ENCODE peak calls at places on chromosome 10, in five cellular contexts. S is sigmoid colon, F is heart left ventricle, U is HCT116, H is A549. W is an unnamed sample.

GRCh38 chr10:22599048-22599561 is 115.3 kb downstream of the PIP4K2A start:
- DNase-seq in F (no peak), H (peak), S (no peak), U (no peak), W (peak)

GRCh38 chr10:120431356-120431755 is 25.7 kb upstream of the PLPP4 start:
- DNase-seq in U (no peak), F (no peak), S (no peak), H (no peak), W (no peak)

GRCh38 chr10:93063217-93063976 is 2.8 kb downstream of the CYP26C1 start:
- DNase-seq in F (no peak), U (no peak), H (no peak), S (no peak), W (no peak)

GRCh38 chr10:132408823-132409666 is 12.0 kb downstream of the PWWP2B start:
- DNase-seq in S (no peak), F (no peak), H (no peak), U (no peak), W (no peak)

GRCh38 chr10:12869427-12869826 is 132.1 kb downstream of the CCDC3 start:
- DNase-seq in S (no peak), U (no peak), F (no peak), H (no peak), W (no peak)

GRCh38 chr10:117927334-117927733 is 119.4 kb downstream of the RAB11FIP2 start:
- DNase-seq in S (no peak), F (no peak), U (no peak), H (no peak), W (no peak)

GRCh38 chr10:84654671-84655070 is 326.3 kb downstream of the CCSER2 start:
- DNase-seq in S (no peak), F (no peak), H (no peak), U (no peak), W (no peak)

GRCh38 chr10:92689663-92690210 is at the start of gene HHEX:
- DNase-seq in H (peak), F (peak), U (peak), S (peak), W (no peak)

GRCh38 chr10:121322046-121322445 is 276.2 kb downstream of the FGFR2 start:
- DNase-seq in H (no peak), F (no peak), U (no peak), S (no peak), W (no peak)

GRCh38 chr10:122044713-122045112 is 55.8 kb downstream of the TACC2 start:
- DNase-seq in H (no peak), S (peak), U (no peak), F (no peak), W (no peak)

GRCh38 chr10:116274141-116274861 is 1.3 kb upstream of the GFRA1 start:
- DNase-seq in H (peak), U (no peak), S (no peak), F (no peak), W (no peak)

GRCh38 chr10:47098964-47099363 is 187.7 kb downstream of the PTPN20 start:
- DNase-seq in H (no peak), U (no peak), S (no peak), F (no peak), W (no peak)

GRCh38 chr10:26508016-26508415 is 69.9 kb downstream of the APBB1IP start:
- DNase-seq in U (no peak), F (no peak), S (no peak), H (no peak), W (no peak)

GRCh38 chr10:76327441-76327840 is 896.0 kb downstream of the LRMDA start:
- DNase-seq in F (no peak), U (no peak), H (no peak), S (no peak), W (no peak)

GRCh38 chr10:60937784-60938654 is 6.0 kb downstream of the RHOBTB1 start:
- DNase-seq in F (no peak), H (no peak), U (no peak), S (no peak), W (no peak)

GRCh38 chr10:43407148-43407575 is 1.8 kb downstream of the HNRNPF start:
- DNase-seq in F (peak), S (peak), H (no peak), U (no peak), W (no peak)

GRCh38 chr10:82811621-82812020 is 936.6 kb downstream of the NRG3 start:
- DNase-seq in U (no peak), S (no peak), H (no peak), F (no peak), W (no peak)

GRCh38 chr10:89431977-89432376 is 17.6 kb downstream of the IFIT5 start:
- DNase-seq in U (no peak), F (no peak), S (no peak), H (no peak), W (peak)

GRCh38 chr10:89426230-89426868 is 12.0 kb downstream of the IFIT5 start:
- DNase-seq in U (no peak), F (no peak), S (no peak), H (peak), W (peak)

GRCh38 chr10:89428873-89429272 is 14.5 kb downstream of the IFIT5 start:
- DNase-seq in F (no peak), U (no peak), S (no peak), H (no peak), W (no peak)

GRCh38 chr10:89425000-89425399 is 10.6 kb downstream of the IFIT5 start:
- DNase-seq in S (no peak), H (no peak), F (no peak), U (no peak), W (no peak)

GRCh38 chr10:89427629-89428028 is 13.3 kb downstream of the IFIT5 start:
- DNase-seq in H (no peak), S (no peak), U (no peak), F (no peak), W (peak)
- TF ChIP-seq POLR2A in H (no peak), S (no peak), U (no peak), F (no peak), W (no peak)

DNA sequence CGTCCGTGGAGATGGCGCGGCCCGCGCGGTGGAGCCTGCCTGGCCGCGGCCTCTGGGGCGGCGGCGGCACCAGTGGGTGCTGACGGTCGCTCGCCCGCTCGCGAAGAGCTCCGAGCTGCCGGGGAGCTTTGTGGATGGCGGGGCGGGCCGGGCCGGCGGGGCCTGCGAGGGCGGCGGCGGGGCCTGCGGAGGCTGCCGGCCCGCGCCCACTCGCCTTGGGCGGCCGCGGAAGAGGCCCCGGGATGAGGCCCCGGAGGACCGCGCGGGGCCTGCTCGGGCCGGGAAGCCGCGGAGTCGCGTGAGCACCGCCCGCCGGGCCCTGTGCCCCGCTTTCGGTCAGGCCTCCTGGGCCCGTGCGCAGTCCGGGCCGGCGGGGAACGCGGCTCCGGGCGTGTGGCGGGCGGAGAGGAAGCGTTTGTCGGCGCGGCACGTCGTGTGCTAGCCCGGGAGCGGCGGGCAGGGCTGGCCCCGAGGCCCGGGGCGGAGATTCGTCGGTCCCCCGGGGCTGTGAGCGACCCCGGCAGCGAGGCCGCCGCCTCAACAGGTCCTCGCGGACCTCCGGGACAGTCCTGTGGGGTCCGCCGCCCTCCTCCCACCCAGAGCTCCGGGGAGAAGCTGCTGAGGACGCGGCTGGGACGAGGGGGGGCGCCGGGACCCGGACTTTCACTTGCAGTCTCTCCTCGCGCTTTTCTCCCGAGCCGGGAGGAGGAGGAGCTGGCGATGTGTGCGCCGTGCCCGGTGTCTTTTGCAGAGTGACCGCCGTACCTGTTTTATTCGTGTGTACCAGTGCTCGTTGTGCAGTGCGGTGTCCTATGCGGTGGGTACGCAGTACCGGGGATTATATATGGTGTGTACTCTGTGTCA is 578 bp downstream of the ZMYND11 start:
- DNase-seq in U (no peak), S (peak), H (peak), F (peak), W (peak)
- TF ChIP-seq POLR2A in U (no peak), S (no peak), H (no peak), F (no peak), W (no peak)

DNA sequence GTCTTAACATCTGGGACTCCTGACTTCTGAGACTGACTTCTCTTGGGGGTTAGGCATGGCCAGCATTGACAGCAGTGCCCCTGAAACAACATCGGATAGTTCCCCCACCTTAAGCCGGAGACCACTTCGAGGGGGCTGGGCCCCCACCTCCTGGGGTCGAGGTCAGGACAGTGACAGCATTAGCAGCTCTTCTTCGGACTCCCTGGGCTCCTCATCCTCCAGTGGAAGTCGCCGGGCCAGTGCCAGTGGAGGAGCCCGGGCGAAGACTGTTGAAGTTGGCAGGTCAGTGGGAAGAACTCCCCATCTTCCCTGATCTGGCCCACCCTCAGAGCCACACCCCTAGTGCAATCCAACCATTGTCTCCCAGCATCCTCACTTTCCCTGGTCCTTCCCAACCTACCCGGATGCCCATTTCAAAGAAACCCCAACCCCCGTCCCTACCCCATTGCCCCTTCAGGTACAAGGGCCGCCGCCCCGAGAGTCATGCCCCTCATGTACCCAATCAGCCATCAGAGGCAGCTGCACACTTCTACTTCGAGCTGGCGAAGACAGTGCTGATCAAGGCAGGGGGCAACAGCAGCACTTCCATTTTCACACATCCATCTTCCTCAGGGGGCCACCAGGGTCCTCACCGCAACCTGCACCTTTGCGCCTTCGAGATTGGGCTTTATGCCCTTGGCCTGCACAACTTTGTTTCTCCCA is 12.1 kb downstream of the ZSWIM8 start:
- DNase-seq in H (no peak), S (peak), F (no peak), U (no peak), W (no peak)
- TF ChIP-seq POLR2A in H (no peak), S (no peak), F (no peak), U (no peak), W (no peak)

DNA sequence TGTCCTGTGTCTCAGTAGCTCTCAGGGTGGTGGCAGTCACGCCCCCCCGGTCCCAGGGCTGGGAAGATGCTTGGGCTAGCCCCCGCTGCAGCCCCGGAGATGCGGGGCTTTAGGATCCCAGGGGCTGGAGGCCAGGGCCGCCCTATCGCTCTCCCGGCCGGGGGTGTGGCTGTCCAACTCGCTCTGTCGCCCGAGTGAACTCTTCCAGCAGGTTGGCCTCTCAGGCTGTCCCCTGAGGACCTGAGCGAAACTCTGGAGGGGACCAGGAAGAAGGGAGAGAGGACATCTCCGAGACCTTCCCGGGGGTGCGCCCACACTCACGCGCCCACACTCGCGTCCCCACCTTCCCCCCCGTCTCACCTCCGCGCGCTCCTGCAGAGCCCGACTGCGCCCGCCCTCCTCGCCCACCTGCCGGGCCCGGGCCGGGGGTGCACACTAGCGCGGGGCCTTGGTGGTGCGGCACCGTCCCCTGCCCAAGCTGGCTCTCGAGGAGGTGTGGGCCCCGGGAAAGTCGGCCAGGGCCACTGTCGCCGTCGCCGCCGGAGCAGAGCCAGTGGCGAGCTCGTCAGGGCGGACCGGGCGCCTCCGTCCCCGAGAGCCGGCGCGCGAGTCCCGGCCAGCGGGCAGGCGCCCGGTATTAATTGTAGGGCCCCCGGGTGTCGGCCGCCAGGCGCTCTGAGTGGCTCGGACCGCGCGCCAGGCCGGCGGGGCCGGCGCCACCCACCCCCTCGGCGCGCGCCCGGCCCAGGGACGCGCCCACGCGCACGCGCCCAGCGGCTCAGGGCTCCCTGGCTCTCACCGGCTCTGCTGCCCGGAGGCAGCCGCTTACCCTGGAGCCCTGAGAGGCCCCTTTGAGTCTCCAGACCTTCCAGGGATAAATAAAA is 101.8 kb upstream of the SVIL start:
- DNase-seq in H (peak), S (peak), F (peak), U (no peak), W (peak)
- TF ChIP-seq POLR2A in H (peak), S (peak), F (peak), U (no peak), W (no peak)

DNA sequence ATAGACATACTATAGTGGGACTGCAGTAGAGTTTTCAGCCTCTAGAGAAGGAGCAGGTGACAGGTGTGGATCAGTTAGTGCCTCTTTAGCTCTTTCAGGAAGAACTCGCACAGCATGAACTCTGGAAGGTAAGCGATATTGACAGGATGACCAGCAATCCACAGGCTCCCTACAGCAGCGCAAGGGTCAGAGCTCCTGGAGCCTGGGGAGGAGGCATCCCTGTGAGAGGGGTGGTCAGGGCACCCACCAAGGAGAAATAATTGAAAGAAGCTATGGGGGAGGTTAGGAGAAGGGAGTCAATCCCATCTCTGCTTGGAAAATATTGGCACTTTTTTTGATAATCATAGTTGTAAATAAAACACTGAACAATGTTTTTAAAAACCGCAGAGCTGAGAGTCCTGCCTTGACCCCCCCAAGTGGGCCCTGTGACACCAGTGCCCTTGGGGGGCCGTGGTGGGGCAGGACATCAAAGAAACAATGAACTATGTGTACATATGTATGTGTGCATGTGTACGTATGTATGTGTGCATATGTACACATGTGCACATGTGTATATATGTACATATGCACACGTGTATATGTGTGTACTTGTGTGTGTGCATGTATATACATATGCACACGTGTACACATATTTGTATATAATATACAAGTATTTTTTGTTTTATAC is 13.8 kb downstream of the AKR1C3 start:
- DNase-seq in H (no peak), F (no peak), S (no peak), U (no peak), W (no peak)
- TF ChIP-seq POLR2A in H (no peak), F (no peak), S (no peak), U (no peak), W (no peak)

DNA sequence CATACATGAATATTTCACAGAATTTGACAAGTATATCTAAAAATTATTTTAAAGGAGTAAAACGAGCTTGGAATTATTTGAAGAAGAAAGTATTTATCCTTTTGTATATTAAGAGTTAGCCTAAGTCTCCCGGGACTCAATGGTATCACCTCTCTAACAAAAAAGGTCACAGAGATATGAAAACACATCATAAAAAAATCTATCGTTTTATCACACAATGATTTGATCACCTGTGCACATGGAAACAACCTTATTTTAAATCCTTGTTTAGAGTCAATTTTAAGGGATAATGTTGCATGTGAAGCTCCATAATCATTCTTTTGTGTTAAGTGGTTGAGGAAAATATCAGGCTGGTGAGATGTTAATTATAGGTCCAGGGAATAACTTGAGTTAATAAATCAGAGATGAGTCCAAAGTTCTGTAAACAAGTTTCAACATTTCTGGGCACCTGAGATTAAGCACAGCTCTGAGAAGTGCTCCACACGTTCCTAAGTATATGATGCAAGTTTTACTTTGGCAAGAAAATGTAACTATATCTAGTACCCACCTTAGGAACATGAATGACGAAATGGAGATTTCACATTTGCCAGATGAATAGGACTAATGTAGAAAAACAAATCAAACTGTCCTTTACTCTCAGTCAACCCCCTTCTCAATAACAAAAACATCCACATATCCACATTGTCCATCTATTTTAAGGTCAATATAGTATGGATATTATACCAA is 148.5 kb upstream of the AKR1E2 start:
- DNase-seq in U (no peak), F (no peak), S (no peak), H (peak), W (no peak)
- TF ChIP-seq POLR2A in U (no peak), F (no peak), S (no peak), H (no peak), W (no peak)

GRCh38 chr10:35640951-35641429 is 1.1 kb downstream of the FZD8 start:
- DNase-seq in U (peak), S (peak), H (peak), F (peak), W (peak)
- TF ChIP-seq POLR2A in U (no peak), S (no peak), H (peak), F (no peak), W (peak)

GRCh38 chr10:17435187-17435586 is 19.2 kb downstream of the ST8SIA6 start:
- DNase-seq in S (no peak), F (no peak), U (no peak), H (no peak), W (no peak)
- TF ChIP-seq POLR2A in S (no peak), F (no peak), U (no peak), H (no peak), W (no peak)

DNA sequence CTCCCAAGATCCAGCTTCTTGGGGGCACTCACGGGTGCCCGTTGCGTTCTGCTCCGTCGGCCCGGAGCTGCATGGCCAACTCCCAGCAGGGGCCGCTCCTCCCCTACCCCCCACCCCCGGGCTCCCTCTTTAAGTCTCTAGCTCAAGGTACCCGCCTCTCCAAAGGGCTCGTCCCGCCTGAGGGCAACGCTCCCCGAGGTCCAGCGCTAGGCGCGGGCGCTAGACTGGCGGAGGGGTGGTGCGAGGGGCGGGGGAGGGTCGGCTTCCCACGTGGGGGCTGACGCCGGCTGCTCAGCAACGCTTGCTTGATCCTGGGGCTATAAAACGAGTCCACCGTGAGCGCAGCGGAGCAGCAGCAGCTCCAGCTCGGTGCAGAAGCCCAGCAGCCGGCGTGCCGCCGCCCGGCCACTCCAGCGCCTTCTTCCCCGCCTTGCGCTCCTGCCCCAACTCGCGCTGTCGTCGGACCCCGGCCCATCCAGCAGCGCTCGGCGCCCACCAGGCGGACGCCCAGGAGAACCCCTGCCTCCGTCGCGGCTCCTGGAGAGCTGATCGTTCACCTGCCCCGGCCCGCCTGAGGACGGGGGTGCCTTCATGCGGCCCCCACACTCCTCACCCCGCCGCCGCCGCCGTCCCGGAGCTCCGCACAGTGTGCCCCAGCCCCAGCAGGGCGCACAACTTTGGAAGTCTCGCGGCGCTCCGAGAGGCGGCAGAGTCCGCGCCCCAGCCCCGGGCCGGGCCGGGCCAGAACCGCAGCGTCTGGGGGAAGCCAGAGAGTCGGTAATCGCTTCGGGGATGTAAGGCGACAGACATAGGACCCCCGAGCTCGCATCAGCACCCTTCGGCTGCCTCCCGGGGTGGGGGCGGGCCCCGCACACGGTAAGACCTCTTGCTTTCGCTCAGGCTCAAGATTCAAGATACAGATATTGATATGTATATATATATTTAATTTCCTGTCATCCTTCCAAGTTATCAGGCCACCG is at the start of gene ADRA2A:
- DNase-seq in U (no peak), S (no peak), H (peak), F (peak), W (no peak)
- TF ChIP-seq POLR2A in U (no peak), S (no peak), H (no peak), F (no peak), W (peak)